ENCODE peak calls at places on chromosomes 5 and 9, in five cellular contexts. N, U, D, K and Z are unnamed samples.
A peak's percentile ranks its signal among the peaks of the same experiment; 100 is the strongest.

GRCh38 chr9:22005083-22005699 is 3.9 kb downstream of the CDKN2B start:
- DNase-seq in N (no peak), D (no peak), U (no peak), K (no peak), Z (peak; percentile 58)

GRCh38 chr5:675876-676698 is 17.1 kb downstream of the TPPP start:
- DNase-seq in N (no peak), K (no peak), U (no peak), D (no peak), Z (no peak)

GRCh38 chr5:32474201-32474854 is 29.8 kb upstream of the ZFR start:
- DNase-seq in N (no peak), D (no peak), K (no peak), U (no peak), Z (no peak)

GRCh38 chr5:125409496-125410351 is 663.3 kb upstream of the ZNF608 start:
- DNase-seq in D (no peak), U (no peak), K (no peak), N (no peak), Z (no peak)

GRCh38 chr5:181052928-181053759 is 13.1 kb downstream of the BTNL9 start:
- DNase-seq in D (peak; percentile 92), K (no peak), U (no peak), N (no peak), Z (peak; percentile 37)

GRCh38 chr5:72328172-72328571 is 8.0 kb downstream of the PTCD2 start:
- DNase-seq in K (no peak), D (no peak), N (no peak), U (no peak), Z (no peak)

GRCh38 chr5:3339092-3339797 is 256.4 kb upstream of the IRX1 start:
- DNase-seq in K (no peak), N (no peak), D (no peak), U (no peak), Z (no peak)

GRCh38 chr5:179436321-179437122 is 91.3 kb upstream of the ADAMTS2 start:
- DNase-seq in D (no peak), K (no peak), U (no peak), N (no peak), Z (no peak)

GRCh38 chr5:149693482-149693881 is 36.6 kb upstream of the PPARGC1B start:
- DNase-seq in K (no peak), U (no peak), D (no peak), N (no peak), Z (no peak)

GRCh38 chr5:107512029-107512428 is 158.7 kb downstream of the EFNA5 start:
- DNase-seq in D (no peak), K (no peak), U (no peak), N (no peak), Z (no peak)

GRCh38 chr5:160260881-160261815 is 31.8 kb downstream of the FABP6 start:
- DNase-seq in D (peak; percentile 97), K (no peak), N (no peak), U (peak; percentile 50), Z (no peak)

GRCh38 chr5:128441923-128442322 is 96.1 kb downstream of the FBN2 start:
- DNase-seq in N (no peak), K (no peak), D (no peak), U (no peak), Z (no peak)

GRCh38 chr9:115232375-115232774 is 114.4 kb upstream of the TNC start:
- DNase-seq in U (no peak), D (no peak), N (no peak), K (no peak), Z (no peak)

GRCh38 chr5:124773291-124774001 is 27.0 kb upstream of the ZNF608 start:
- DNase-seq in N (no peak), K (no peak), D (no peak), U (no peak), Z (no peak)

GRCh38 chr9:8346291-8346690 is 546.7 kb upstream of the DMAC1 start:
- DNase-seq in N (no peak), U (no peak), K (no peak), D (no peak), Z (no peak)

GRCh38 chr5:57298985-57299491 is 125.2 kb downstream of the GPBP1 start:
- DNase-seq in K (peak; percentile 32), N (no peak), D (peak; percentile 47), U (peak; percentile 46), Z (peak; percentile 12)

GRCh38 chr9:27019589-27019988 is 14.1 kb upstream of the LRRC19 start:
- DNase-seq in D (no peak), K (no peak), U (no peak), N (no peak), Z (no peak)

GRCh38 chr5:135133698-135134515 is 99.9 kb upstream of the PITX1 start:
- DNase-seq in N (no peak), U (peak; percentile 72), D (peak; percentile 97), K (no peak), Z (no peak)

GRCh38 chr5:178145965-178146820 is 7.5 kb downstream of the NHP2 start:
- DNase-seq in N (peak; percentile 71), D (peak; percentile 71), K (no peak), U (peak; percentile 66), Z (peak; percentile 92)

GRCh38 chr9:105539452-105539851 is 18.5 kb upstream of the FKTN start:
- DNase-seq in U (no peak), D (no peak), K (no peak), N (no peak), Z (no peak)

GRCh38 chr5:159094745-159095144 is 5.0 kb downstream of the EBF1 start:
- DNase-seq in D (peak; percentile 78), U (peak; percentile 8), K (no peak), N (no peak), Z (peak; percentile 17)

GRCh38 chr5:150638488-150639316 is 1.8 kb upstream of the SYNPO start:
- DNase-seq in K (no peak), U (no peak), N (no peak), D (no peak), Z (no peak)

GRCh38 chr5:163869611-163870010 is 364.2 kb downstream of the MAT2B start:
- DNase-seq in N (no peak), K (no peak), D (no peak), U (no peak), Z (no peak)

GRCh38 chr5:151200913-151201445 is 22.9 kb downstream of the CCDC69 start:
- DNase-seq in K (no peak), N (no peak), U (no peak), D (no peak), Z (no peak)

GRCh38 chr5:142600092-142600491 is 85.8 kb downstream of the FGF1 start:
- DNase-seq in D (no peak), U (no peak), K (no peak), N (no peak), Z (no peak)

GRCh38 chr5:37839441-37840035 is 303 bp downstream of the GDNF start:
- DNase-seq in K (no peak), N (no peak), U (peak; percentile 35), D (no peak), Z (peak; percentile 51)

GRCh38 chr5:166509085-166509484 is 1782.4 kb upstream of the WWC1 start:
- DNase-seq in K (no peak), N (no peak), U (no peak), D (peak; percentile 3), Z (peak; percentile 13)

GRCh38 chr5:140966293-140967225 is at the start of gene PCDHAC2:
- DNase-seq in D (no peak), U (no peak), K (no peak), N (no peak), Z (peak; percentile 78)

GRCh38 chr5:11902304-11902703 is 1.9 kb downstream of the CTNND2 start:
- DNase-seq in N (no peak), D (no peak), U (no peak), K (no peak), Z (no peak)

GRCh38 chr5:56415356-56415765 is 182.2 kb upstream of the ANKRD55 start:
- DNase-seq in K (peak; percentile 92), U (no peak), D (peak; percentile 56), N (no peak), Z (no peak)

GRCh38 chr5:72956324-72957140 is 691 bp downstream of the FCHO2 start:
- DNase-seq in K (no peak), U (peak; percentile 29), N (no peak), D (peak; percentile 66), Z (peak; percentile 34)

GRCh38 chr5:102743900-102744299 is 11.2 kb upstream of the PAM start:
- DNase-seq in U (no peak), D (no peak), N (no peak), K (no peak), Z (no peak)

GRCh38 chr5:102742215-102742614 is 12.9 kb upstream of the PAM start:
- DNase-seq in D (no peak), K (no peak), N (no peak), U (no peak), Z (no peak)

GRCh38 chr5:102749416-102750021 is 5.6 kb upstream of the PAM start:
- DNase-seq in N (no peak), D (no peak), K (no peak), U (no peak), Z (no peak)

GRCh38 chr5:102750435-102750834 is 4.7 kb upstream of the PAM start:
- DNase-seq in K (no peak), N (no peak), U (no peak), D (no peak), Z (no peak)

GRCh38 chr5:102747386-102748166 is 7.5 kb upstream of the PAM start:
- DNase-seq in D (no peak), N (no peak), K (no peak), U (no peak), Z (no peak)
- TF ChIP-seq SP1 in D (no peak), N (no peak), K (no peak), U (no peak), Z (no peak)

GRCh38 chr9:93592389-93593021 is 16.1 kb downstream of the PHF2 start:
- DNase-seq in K (no peak), N (peak; percentile 25), D (no peak), U (peak; percentile 58), Z (peak; percentile 59)
- TF ChIP-seq CREB1 in K (no peak), N (no peak), D (no peak), U (no peak), Z (no peak)

GRCh38 chr5:88761269-88761880 is 121.6 kb downstream of the MEF2C start:
- DNase-seq in K (no peak), D (no peak), U (no peak), N (no peak), Z (no peak)

GRCh38 chr5:88765798-88766197 is 117.2 kb downstream of the MEF2C start:
- DNase-seq in U (no peak), K (no peak), D (no peak), N (no peak), Z (no peak)

GRCh38 chr5:88758584-88758983 is 124.4 kb downstream of the MEF2C start:
- DNase-seq in N (no peak), D (no peak), K (no peak), U (no peak), Z (no peak)

GRCh38 chr5:88760512-88760911 is 122.5 kb downstream of the MEF2C start:
- DNase-seq in D (no peak), K (no peak), U (no peak), N (no peak), Z (no peak)

DNA sequence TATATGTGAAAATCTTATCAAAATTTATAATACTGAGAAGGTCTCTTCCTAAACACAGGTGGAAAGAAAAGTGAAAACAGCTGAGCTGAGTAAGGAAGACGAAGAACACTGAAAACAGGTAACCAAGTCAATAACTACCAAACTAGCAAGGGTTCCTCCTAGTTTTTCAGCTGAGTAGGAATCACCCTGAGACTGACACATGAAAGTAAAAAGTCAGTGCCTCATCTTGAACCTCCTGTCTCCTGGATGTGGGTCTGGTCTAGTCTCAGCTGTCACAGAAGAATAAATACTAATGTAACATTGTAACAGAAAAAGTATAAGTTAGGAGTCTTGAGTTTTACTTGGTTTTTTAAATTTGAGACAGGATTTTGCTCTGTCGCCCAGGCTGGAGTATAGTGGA is 121.0 kb downstream of the MEF2C start:
- DNase-seq in D (no peak), N (no peak), K (no peak), U (no peak), Z (no peak)
- TF ChIP-seq SP1 in D (no peak), N (no peak), K (no peak), U (no peak), Z (no peak)

GRCh38 chr5:77181173-77181572 is 29.3 kb upstream of the PDE8B start:
- DNase-seq in K (no peak), U (no peak), D (no peak), N (no peak), Z (peak; percentile 18)
- TF ChIP-seq CREB1 in K (no peak), U (no peak), D (no peak), N (no peak), Z (no peak)